ENCODE peak calls at places on chromosome 6, in ten cellular contexts. N is spleen, X is upper lobe of left lung, F is adrenal gland, J is esophagus muscularis mucosa, O is transverse colon, D is uterus, W is IMR-90, G is Peyer's patch, A is stomach. U is an unnamed sample. For H3K36me3, the result is how much of the 10 kb centered on the place peaks cover.

GRCh38 chr6:119453242-119453641 is 103.7 kb upstream of the MAN1A1 start:
- DNase-seq in N (no peak), X (no peak), F (no peak), J (no peak), O (no peak), D (no peak), W (no peak), G (no peak), A (no peak), U (no peak)

GRCh38 chr6:52293067-52293466 is 8.5 kb upstream of the MCM3 start:
- DNase-seq in N (no peak), X (no peak), F (no peak), J (no peak), O (no peak), D (no peak), W (no peak), G (no peak), A (no peak), U (no peak)

GRCh38 chr6:134956032-134956431 is 6.1 kb upstream of the ALDH8A1 start:
- DNase-seq in N (no peak), X (no peak), F (no peak), J (no peak), O (no peak), D (no peak), W (peak), G (no peak), A (no peak), U (no peak)

GRCh38 chr6:6058054-6058444 is 51.3 kb upstream of the NRN1 start:
- DNase-seq in N (no peak), X (peak), F (no peak), J (no peak), O (no peak), D (no peak), W (no peak), G (no peak), A (no peak), U (no peak)

GRCh38 chr6:45314146-45314545 is 14.0 kb upstream of the RUNX2 start:
- DNase-seq in N (no peak), X (no peak), F (no peak), J (no peak), O (no peak), D (no peak), W (no peak), G (no peak), A (no peak), U (no peak)

GRCh38 chr6:23980965-23981364 is 145.1 kb upstream of the NRSN1 start:
- DNase-seq in N (no peak), X (no peak), F (no peak), J (no peak), O (no peak), D (no peak), W (no peak), G (no peak), A (no peak), U (no peak)

GRCh38 chr6:100620085-100620484 is 155.4 kb upstream of the SIM1 start:
- DNase-seq in N (no peak), X (no peak), F (no peak), J (no peak), O (no peak), D (no peak), W (peak), G (no peak), A (no peak), U (no peak)

GRCh38 chr6:85252552-85252951 is 197.3 kb upstream of the NT5E start:
- DNase-seq in N (no peak), X (no peak), F (no peak), J (no peak), O (no peak), D (no peak), W (no peak), G (no peak), A (no peak), U (no peak)

GRCh38 chr6:26550250-26550993 is 12.3 kb downstream of the HMGN4 start:
- DNase-seq in N (peak), X (peak), F (no peak), J (no peak), O (peak), D (peak), W (peak), G (peak), A (peak), U (peak)

GRCh38 chr6:115221185-115221584 is 839.5 kb downstream of the FRK start:
- DNase-seq in N (no peak), X (no peak), F (no peak), J (no peak), O (no peak), D (no peak), W (no peak), G (no peak), A (no peak), U (no peak)

GRCh38 chr6:111583221-111583620 is 22.5 kb downstream of the TRAF3IP2 start:
- DNase-seq in N (no peak), X (no peak), F (no peak), J (no peak), O (no peak), D (no peak), W (no peak), G (no peak), A (no peak), U (no peak)

GRCh38 chr6:158780963-158781691 is 38.0 kb downstream of the EZR start:
- DNase-seq in N (no peak), X (no peak), F (no peak), J (no peak), O (peak), D (no peak), W (no peak), G (peak), A (peak), U (no peak)

GRCh38 chr6:144325232-144325631 is 40.1 kb downstream of the UTRN start:
- DNase-seq in N (no peak), X (no peak), F (no peak), J (no peak), O (no peak), D (no peak), W (no peak), G (no peak), A (no peak), U (no peak)

GRCh38 chr6:160344281-160344680 is 3.9 kb upstream of the SLC22A3 start:
- DNase-seq in N (no peak), X (no peak), F (no peak), J (no peak), O (no peak), D (no peak), W (no peak), G (no peak), A (no peak), U (no peak)

GRCh38 chr6:81801489-81801888 is 49.0 kb upstream of the TENT5A start:
- DNase-seq in N (no peak), X (no peak), F (no peak), J (no peak), O (no peak), D (no peak), W (no peak), G (no peak), A (no peak), U (no peak)

GRCh38 chr6:132369526-132369925 is 31.7 kb downstream of the MOXD1 start:
- DNase-seq in N (no peak), X (no peak), F (no peak), J (no peak), O (no peak), D (no peak), W (peak), G (no peak), A (no peak), U (no peak)

GRCh38 chr6:35342258-35343091 is at the start of gene PPARD:
- DNase-seq in N (peak), X (peak), F (peak), J (peak), O (peak), D (peak), W (peak), G (peak), A (peak), U (peak)
- TF ChIP-seq POLR2A in N (no peak), X (peak), F (peak), J (peak), O (peak), D (peak), W (peak), G (peak), A (no peak), U (peak)

GRCh38 chr6:167644404-167645132 is 182.1 kb upstream of the AFDN start:
- DNase-seq in N (peak), X (peak), F (no peak), J (no peak), O (no peak), D (no peak), W (no peak), G (no peak), A (no peak), U (no peak)
- H3K36me3 ChIP-seq in N (under half), X (under half), F (under half), J (under half), O (under half), D (under half), W (under half), G (under half), A (under half), U (under half)

GRCh38 chr6:67411036-67411435 is 1224.0 kb upstream of the ADGRB3 start:
- DNase-seq in N (no peak), X (no peak), F (no peak), J (no peak), O (no peak), D (no peak), W (no peak), G (no peak), A (no peak), U (no peak)
- TF ChIP-seq CTCF in N (no peak), X (no peak), F (no peak), J (no peak), O (no peak), D (no peak), W (no peak), G (no peak), A (no peak), U (no peak)

DNA sequence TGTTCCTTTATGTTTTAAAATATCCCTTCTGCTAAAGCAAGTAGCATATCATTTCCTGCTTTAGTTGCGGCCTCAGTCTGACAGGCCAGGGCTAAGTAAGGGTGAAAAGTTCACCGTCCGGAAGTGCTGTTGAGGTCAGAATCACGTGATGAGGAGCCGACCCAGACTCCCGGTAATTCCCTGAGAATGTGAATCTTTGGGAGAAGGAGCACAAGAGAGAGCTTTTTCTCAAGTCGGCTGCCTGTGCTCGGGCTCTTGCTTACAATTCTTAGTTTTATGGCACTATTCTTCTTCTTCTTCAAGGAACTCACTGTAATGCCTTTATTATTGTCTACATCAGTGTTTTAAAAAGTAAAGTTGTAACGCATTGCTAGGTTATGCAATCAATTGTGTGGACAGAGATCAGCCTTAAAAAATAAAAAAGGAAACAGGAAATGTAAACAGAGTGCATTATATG is 309.3 kb downstream of the PRL start:
- DNase-seq in N (no peak), X (no peak), F (peak), J (no peak), O (peak), D (peak), W (peak), G (peak), A (peak), U (peak)
- TF ChIP-seq POLR2A in N (no peak), X (no peak), F (no peak), J (no peak), O (no peak), D (no peak), W (peak), G (peak), A (no peak), U (no peak)